ENCODE peak calls at places on chromosomes 13 and 19, in five cellular contexts. T is activated gamma-delta T cell treated with Interleukin-2 at 50 U/mL for 16 hours; W is GM04504; F is stimulated activated CD4-positive, alpha-beta T cell treated with anti-CD3 and anti-CD28 coated beads, Interleukin-15, amount 100 ng/mL, for 1 hour; Z is H9. E is an unnamed sample.

GRCh38 chr13:74641586-74641985 is 507.4 kb upstream of the KLF12 start:
- DNase-seq in Z (no peak), T (no peak), F (no peak), W (peak), E (no peak)

GRCh38 chr19:44628793-44629192 is 14.9 kb upstream of the PVR start:
- DNase-seq in Z (no peak), W (no peak), T (no peak), F (no peak), E (no peak)

GRCh38 chr19:43570174-43570791 is 5.0 kb downstream of the XRCC1 start:
- DNase-seq in Z (no peak), T (no peak), W (no peak), F (no peak), E (no peak)

GRCh38 chr13:113904411-113904810 is 40.5 kb upstream of the GAS6 start:
- DNase-seq in W (no peak), F (no peak), T (no peak), Z (peak), E (no peak)

GRCh38 chr19:37975596-37976515 is 68.8 kb downstream of the SIPA1L3 start:
- DNase-seq in W (no peak), Z (no peak), T (no peak), F (no peak), E (no peak)

GRCh38 chr13:45595968-45596367 is 19.6 kb downstream of the ERICH6B start:
- DNase-seq in Z (no peak), F (no peak), W (no peak), T (no peak), E (no peak)

GRCh38 chr19:17243340-17243853 is 2.3 kb downstream of the NR2F6 start:
- DNase-seq in F (no peak), T (no peak), W (no peak), Z (no peak), E (no peak)

GRCh38 chr19:19115954-19116353 is 22.3 kb downstream of the TMEM161A start:
- DNase-seq in F (no peak), W (no peak), T (peak), Z (peak), E (no peak)

GRCh38 chr13:79870123-79870522 is 389.2 kb downstream of the NDFIP2 start:
- DNase-seq in Z (no peak), W (no peak), T (no peak), F (no peak), E (no peak)

GRCh38 chr19:39131255-39131755 is 5.7 kb downstream of the PAK4 start:
- DNase-seq in F (no peak), Z (no peak), T (no peak), W (no peak), E (no peak)

GRCh38 chr13:33509642-33510229 is 224.2 kb upstream of the STARD13 start:
- DNase-seq in F (no peak), Z (no peak), T (no peak), W (peak), E (no peak)

GRCh38 chr19:17409990-17410389 is 4.6 kb upstream of the BST2 start:
- DNase-seq in Z (no peak), T (no peak), W (no peak), F (no peak), E (no peak)

GRCh38 chr19:35755550-35756371 is 1.1 kb downstream of the HSPB6 start:
- DNase-seq in Z (peak), T (peak), W (no peak), F (peak), E (no peak)

GRCh38 chr19:30046522-30046921 is 104.5 kb downstream of the URI1 start:
- DNase-seq in W (no peak), T (no peak), F (no peak), Z (no peak), E (no peak)